ENCODE peak calls at places on chromosome 20, in five cellular contexts. F, N, W, C and E are unnamed samples.

GRCh38 chr20:59961423-59961822 is 3.2 kb downstream of the CDH26 start:
- DNase-seq in C (no peak), N (no peak), W (no peak), F (no peak), E (no peak)

GRCh38 chr20:8287328-8287727 is 155.3 kb downstream of the PLCB1 start:
- DNase-seq in N (no peak), W (no peak), F (no peak), C (peak), E (no peak)

GRCh38 chr20:35129647-35130069 is 17.5 kb downstream of the EDEM2 start:
- DNase-seq in C (no peak), W (peak), N (no peak), F (no peak), E (peak)

GRCh38 chr20:48196006-48196405 is 410.7 kb upstream of the SULF2 start:
- DNase-seq in F (no peak), W (no peak), N (no peak), C (no peak), E (no peak)

GRCh38 chr20:47411161-47411560 is 54.7 kb upstream of the ZMYND8 start:
- DNase-seq in F (no peak), N (no peak), C (no peak), W (no peak), E (peak)

GRCh38 chr20:39878321-39878720 is 810.7 kb downstream of the MAFB start:
- DNase-seq in N (no peak), C (peak), F (no peak), W (no peak), E (no peak)

GRCh38 chr20:32382102-32382950 is 24.2 kb downstream of the ASXL1 start:
- DNase-seq in C (peak), F (no peak), W (no peak), N (no peak), E (no peak)

GRCh38 chr20:51510169-51510568 is 32.4 kb downstream of the NFATC2 start:
- DNase-seq in F (no peak), N (no peak), W (no peak), C (no peak), E (no peak)

GRCh38 chr20:58706975-58707681 is 14.5 kb downstream of the NPEPL1 start:
- DNase-seq in W (no peak), F (no peak), N (no peak), C (no peak), E (no peak)

GRCh38 chr20:61775423-61775822 is 290.3 kb downstream of the TAF4 start:
- DNase-seq in C (no peak), N (no peak), F (no peak), W (no peak), E (no peak)

GRCh38 chr20:10427060-10427692 is 6.8 kb downstream of the MKKS start:
- DNase-seq in C (peak), N (peak), F (peak), W (peak), E (peak)

GRCh38 chr20:60011512-60012507 is 53.6 kb downstream of the CDH26 start:
- DNase-seq in N (no peak), F (peak), C (peak), W (no peak), E (no peak)

GRCh38 chr20:57066126-57066900 is 200.1 kb downstream of the BMP7 start:
- DNase-seq in F (no peak), N (no peak), C (no peak), W (no peak), E (peak)

GRCh38 chr20:39412091-39412490 is 449.9 kb downstream of the DHX35 start:
- DNase-seq in C (no peak), N (no peak), F (no peak), W (no peak), E (no peak)

GRCh38 chr20:49028684-49029083 is 17.4 kb upstream of the CSE1L start:
- DNase-seq in F (no peak), W (peak), N (no peak), C (peak), E (peak)

GRCh38 chr20:36881888-36882287 is 6.0 kb downstream of the TLDC2 start:
- DNase-seq in N (no peak), F (no peak), W (no peak), C (no peak), E (no peak)

GRCh38 chr20:50379049-50379990 is 130.9 kb upstream of the PTPN1 start:
- DNase-seq in F (no peak), W (peak), C (no peak), N (peak), E (peak)

GRCh38 chr20:36969478-36970186 is 18.1 kb upstream of the SAMHD1 start:
- DNase-seq in F (no peak), C (no peak), W (no peak), N (no peak), E (no peak)

GRCh38 chr20:17995967-17996819 is 27.4 kb downstream of the MGME1 start:
- DNase-seq in W (peak), F (peak), N (no peak), C (peak), E (peak)

GRCh38 chr20:9506964-9507369 is 7.4 kb upstream of the LAMP5 start:
- DNase-seq in N (peak), C (no peak), F (no peak), W (no peak), E (no peak)

GRCh38 chr20:47545499-47545898 is 43.8 kb downstream of the NCOA3 start:
- DNase-seq in W (no peak), F (no peak), C (no peak), N (no peak), E (no peak)

GRCh38 chr20:23399568-23400241 is 21.6 kb downstream of the NAPB start:
- DNase-seq in N (no peak), C (peak), F (no peak), W (peak), E (peak)

GRCh38 chr20:52242237-52243230 is 51.0 kb upstream of the ZFP64 start:
- DNase-seq in F (no peak), W (peak), N (no peak), C (peak), E (peak)

GRCh38 chr20:62266340-62266739 is 28.0 kb downstream of the OSBPL2 start:
- DNase-seq in W (peak), N (no peak), F (peak), C (no peak), E (peak)

GRCh38 chr20:14568701-14569100 is 231.3 kb upstream of the FLRT3 start:
- DNase-seq in C (no peak), N (no peak), F (no peak), W (no peak), E (no peak)

GRCh38 chr20:54058420-54059139 is 11.8 kb downstream of the BCAS1 start:
- DNase-seq in N (no peak), F (no peak), C (peak), W (no peak), E (no peak)

GRCh38 chr20:37543828-37544227 is 16.2 kb upstream of the BLCAP start:
- DNase-seq in W (peak), N (no peak), C (no peak), F (no peak), E (peak)

GRCh38 chr20:46013826-46014516 is 5.3 kb downstream of the MMP9 start:
- DNase-seq in W (peak), C (peak), N (peak), F (peak), E (peak)

GRCh38 chr20:5865604-5866003 is 84.7 kb downstream of the TRMT6 start:
- DNase-seq in C (no peak), N (no peak), W (no peak), F (no peak), E (no peak)

GRCh38 chr20:51980277-51980676 is 178.0 kb upstream of the SALL4 start:
- DNase-seq in C (no peak), W (no peak), N (no peak), F (no peak), E (no peak)

GRCh38 chr20:21361266-21361665 is 36.1 kb downstream of the NKX2-4 start:
- DNase-seq in F (no peak), W (peak), C (no peak), N (no peak), E (no peak)

GRCh38 chr20:51487525-51488279 is 54.8 kb downstream of the NFATC2 start:
- DNase-seq in C (no peak), F (no peak), N (no peak), W (peak), E (peak)

GRCh38 chr20:15496501-15497039 is 1076.7 kb downstream of the KIF16B start:
- DNase-seq in W (no peak), C (no peak), N (no peak), F (no peak), E (no peak)

GRCh38 chr20:62816031-62816878 is 595 bp upstream of the COL9A3 start:
- DNase-seq in W (peak), F (no peak), N (no peak), C (no peak), E (peak)

GRCh38 chr20:39433461-39433860 is 471.3 kb downstream of the DHX35 start:
- DNase-seq in N (no peak), W (no peak), F (no peak), C (no peak), E (no peak)